ENCODE peak calls at places on chromosomes 5 and 9, in four cellular contexts. X is prostate gland, K is endothelial cell of umbilical vein, M is tibial nerve. A is an unnamed sample. For H3K9me3 and H3K4me1, the result is how much of the 10 kb centered on the place peaks cover.

GRCh38 chr5:65933295-65933694 is 6.9 kb downstream of the ERBIN start:
- DNase-seq in X (no peak), K (no peak), M (no peak), A (no peak)

GRCh38 chr5:102536323-102536928 is 37.6 kb upstream of the SLCO6A1 start:
- DNase-seq in X (no peak), K (peak), M (no peak), A (no peak)

GRCh38 chr5:58149345-58149744 is 310.5 kb downstream of the PLK2 start:
- DNase-seq in X (no peak), K (no peak), M (no peak), A (no peak)

GRCh38 chr9:83934569-83935275 is 13.5 kb upstream of the KIF27 start:
- DNase-seq in X (peak), K (no peak), M (no peak), A (no peak)

GRCh38 chr9:91187965-91188344 is 173.8 kb downstream of the AUH start:
- DNase-seq in X (no peak), K (no peak), M (no peak), A (no peak)

GRCh38 chr5:176876506-176877431 is 22.4 kb downstream of the HK3 start:
- DNase-seq in X (no peak), K (no peak), M (no peak), A (no peak)

GRCh38 chr5:142958933-142959682 is 188.9 kb downstream of the ARHGAP26 start:
- DNase-seq in X (no peak), K (no peak), M (no peak), A (no peak)

GRCh38 chr9:93114169-93114983 is 18.4 kb downstream of the CARD19 start:
- DNase-seq in X (no peak), K (no peak), M (no peak), A (peak)

GRCh38 chr9:132878695-132879064 is at the start of gene SPACA9:
- DNase-seq in X (peak), K (peak), M (peak), A (peak)

GRCh38 chr9:129863059-129863690 is 27.9 kb downstream of the USP20 start:
- DNase-seq in X (no peak), K (peak), M (no peak), A (no peak)

GRCh38 chr5:100142607-100143006 is 392.6 kb upstream of the FAM174A start:
- DNase-seq in X (no peak), K (no peak), M (no peak), A (no peak)

GRCh38 chr5:61675015-61675692 is 343.1 kb downstream of the ZSWIM6 start:
- DNase-seq in X (no peak), K (no peak), M (no peak), A (no peak)

GRCh38 chr9:90854637-90855036 is 53.0 kb downstream of the SYK start:
- DNase-seq in X (no peak), K (no peak), M (no peak), A (no peak)

GRCh38 chr9:68637020-68637419 is 68.0 kb upstream of the PIP5K1B start:
- DNase-seq in X (no peak), K (no peak), M (no peak), A (no peak)

GRCh38 chr5:180607861-180608571 is 16.7 kb upstream of the SCGB3A1 start:
- DNase-seq in X (no peak), K (no peak), M (no peak), A (peak)

GRCh38 chr9:73081979-73082657 is 69.5 kb upstream of the ANXA1 start:
- DNase-seq in X (no peak), K (peak), M (peak), A (no peak)

GRCh38 chr5:116455061-116455460 is 119.6 kb downstream of the SEMA6A start:
- DNase-seq in X (no peak), K (no peak), M (no peak), A (no peak)

GRCh38 chr5:116522737-116523136 is 51.9 kb downstream of the SEMA6A start:
- DNase-seq in X (no peak), K (no peak), M (no peak), A (no peak)

GRCh38 chr9:127278372-127278771 is 13.8 kb downstream of the GARNL3 start:
- DNase-seq in X (no peak), K (no peak), M (no peak), A (no peak)

GRCh38 chr9:6106576-6107339 is 91.3 kb upstream of the RANBP6 start:
- DNase-seq in X (no peak), K (peak), M (peak), A (no peak)

GRCh38 chr9:104776787-104777186 is 12.9 kb downstream of the NIPSNAP3B start:
- DNase-seq in X (no peak), K (no peak), M (no peak), A (no peak)

GRCh38 chr5:178246736-178247135 is 14.1 kb upstream of the PHYKPL start:
- DNase-seq in X (no peak), K (no peak), M (no peak), A (no peak)

GRCh38 chr5:98942849-98943248 is 14.0 kb upstream of the CHD1 start:
- DNase-seq in X (no peak), K (no peak), M (no peak), A (no peak)

GRCh38 chr5:180343110-180343845 is 9.9 kb downstream of the GFPT2 start:
- DNase-seq in X (no peak), K (no peak), M (no peak), A (no peak)

GRCh38 chr5:60597570-60597969 is 102.4 kb downstream of the DEPDC1B start:
- DNase-seq in X (no peak), K (peak), M (no peak), A (no peak)

GRCh38 chr9:98450486-98450885 is 195.0 kb upstream of the TBC1D2 start:
- DNase-seq in X (no peak), K (no peak), M (no peak), A (no peak)

GRCh38 chr9:117414220-117414905 is 494 bp downstream of the ASTN2 start:
- DNase-seq in X (peak), K (no peak), M (no peak), A (peak)

GRCh38 chr5:115751176-115751575 is 65.3 kb downstream of the CDO1 start:
- DNase-seq in X (no peak), K (no peak), M (no peak), A (no peak)

DNA sequence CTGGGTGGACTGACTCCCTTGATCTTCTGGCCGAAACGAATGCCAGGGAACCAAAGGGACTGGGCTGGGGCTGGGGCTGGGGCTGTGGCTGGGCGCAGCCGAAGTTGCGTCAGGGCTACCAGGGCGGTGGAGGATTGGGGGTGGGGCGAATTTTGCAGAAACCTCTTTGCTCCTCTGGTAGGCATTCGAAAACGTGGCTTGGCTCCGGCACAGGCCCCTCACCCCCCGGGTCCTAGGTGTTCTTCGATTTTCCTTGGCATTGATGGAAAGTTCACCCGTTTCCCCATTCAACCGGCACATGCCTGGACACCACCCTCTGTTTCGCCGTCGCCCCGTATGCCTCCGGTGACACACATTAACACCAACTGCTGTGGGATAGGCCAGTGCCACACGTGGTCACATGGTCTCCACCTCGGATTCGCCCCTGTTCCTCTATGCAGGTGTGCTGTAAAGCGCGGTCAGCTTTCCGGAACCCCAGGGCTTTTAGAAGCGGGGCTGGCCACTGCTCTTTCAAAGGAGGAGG is 477.1 kb downstream of the SPATA31A7 start:
- DNase-seq in X (peak), K (no peak), M (no peak), A (no peak)
- H3K9me3 ChIP-seq in X (under half), K (under half), M (under half), A (under half)

GRCh38 chr5:17061973-17062470 is 125.9 kb upstream of the MYO10 start:
- DNase-seq in X (no peak), K (no peak), M (no peak), A (no peak)

GRCh38 chr5:17065468-17065867 is 129.4 kb upstream of the MYO10 start:
- DNase-seq in X (no peak), K (no peak), M (no peak), A (no peak)

GRCh38 chr5:17069995-17070405 is 133.9 kb upstream of the MYO10 start:
- DNase-seq in X (no peak), K (peak), M (no peak), A (no peak)

GRCh38 chr5:17070646-17071045 is 134.6 kb upstream of the MYO10 start:
- DNase-seq in X (no peak), K (no peak), M (no peak), A (no peak)

GRCh38 chr5:17067657-17068392 is 131.7 kb upstream of the MYO10 start:
- DNase-seq in X (no peak), K (no peak), M (no peak), A (no peak)
- H3K27ac ChIP-seq in X (no peak), K (no peak), M (no peak), A (no peak)

DNA sequence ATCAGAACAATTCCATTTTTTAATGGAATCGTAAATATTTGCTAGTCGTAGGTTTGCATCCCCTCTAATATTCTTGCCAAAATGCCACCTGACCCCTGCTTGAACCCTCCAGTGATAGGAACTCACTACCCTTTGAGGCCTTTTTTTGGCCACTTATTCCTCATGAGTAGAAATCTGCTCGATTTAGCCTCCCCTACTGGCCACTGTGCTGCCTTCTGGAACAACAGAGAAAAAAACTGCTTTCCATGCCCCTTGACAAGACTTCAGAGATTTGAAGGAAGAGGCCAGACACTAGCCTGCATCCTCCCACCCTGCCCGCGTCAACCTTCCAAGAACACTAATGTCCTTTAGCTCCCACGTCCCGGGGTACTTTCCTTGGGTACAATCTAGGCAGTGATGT is 4.1 kb downstream of the CCDC69 start:
- DNase-seq in X (no peak), K (no peak), M (no peak), A (no peak)
- H3K4me1 ChIP-seq in X (under half), K (under half), M (half or more), A (under half)

GRCh38 chr5:165410476-165410875 is 1905.1 kb downstream of the MAT2B start:
- DNase-seq in X (no peak), K (no peak), M (no peak), A (no peak)
- H3K9me3 ChIP-seq in X (under half), K (under half), M (under half), A (under half)

GRCh38 chr5:1884638-1885475 is 2.1 kb upstream of the IRX4 start:
- DNase-seq in X (no peak), K (no peak), M (no peak), A (no peak)

GRCh38 chr5:1882337-1883119 is at the start of gene IRX4:
- DNase-seq in X (peak), K (no peak), M (no peak), A (no peak)

GRCh38 chr5:1885476-1885755 is 2.7 kb upstream of the IRX4 start:
- DNase-seq in X (no peak), K (no peak), M (no peak), A (no peak)

GRCh38 chr5:1883120-1883924 is 597 bp upstream of the IRX4 start:
- DNase-seq in X (no peak), K (no peak), M (no peak), A (no peak)

DNA sequence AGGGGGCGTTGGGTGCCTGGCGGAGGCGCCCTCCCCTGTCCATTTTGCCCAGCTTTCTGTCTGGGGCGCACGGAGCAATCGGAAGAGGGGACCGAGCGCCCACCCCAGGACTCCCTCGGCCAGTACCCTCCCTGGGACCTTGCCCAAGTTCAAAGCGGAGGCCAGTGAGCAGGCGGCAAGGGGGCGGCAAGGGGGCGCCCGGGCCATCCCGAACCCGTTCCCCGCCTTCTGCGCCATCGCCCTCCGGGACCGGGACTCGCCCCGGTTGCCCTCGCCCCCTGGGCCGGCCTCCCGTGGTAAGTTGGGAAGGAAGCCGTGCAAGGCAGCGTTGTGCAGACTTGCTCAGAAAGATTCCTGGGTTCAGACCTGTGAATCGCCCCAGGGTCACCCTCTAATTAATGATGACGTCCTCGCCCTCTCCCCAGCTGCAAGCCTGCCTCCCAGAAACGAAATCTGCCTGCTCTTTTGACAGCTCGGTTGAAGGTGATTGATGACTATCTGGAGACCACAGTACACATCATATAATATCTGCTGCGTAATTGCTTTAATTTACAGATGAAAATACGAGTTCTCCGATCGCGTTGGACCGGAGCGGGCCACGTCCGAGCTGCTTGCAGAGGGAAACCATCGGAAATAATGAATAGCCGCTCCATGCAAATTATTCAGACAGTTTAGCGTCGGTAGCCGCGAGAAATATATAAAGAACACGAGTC is 1.4 kb upstream of the IRX4 start:
- DNase-seq in X (no peak), K (no peak), M (no peak), A (no peak)
- H3K27ac ChIP-seq in X (peak), K (no peak), M (no peak), A (no peak)

DNA sequence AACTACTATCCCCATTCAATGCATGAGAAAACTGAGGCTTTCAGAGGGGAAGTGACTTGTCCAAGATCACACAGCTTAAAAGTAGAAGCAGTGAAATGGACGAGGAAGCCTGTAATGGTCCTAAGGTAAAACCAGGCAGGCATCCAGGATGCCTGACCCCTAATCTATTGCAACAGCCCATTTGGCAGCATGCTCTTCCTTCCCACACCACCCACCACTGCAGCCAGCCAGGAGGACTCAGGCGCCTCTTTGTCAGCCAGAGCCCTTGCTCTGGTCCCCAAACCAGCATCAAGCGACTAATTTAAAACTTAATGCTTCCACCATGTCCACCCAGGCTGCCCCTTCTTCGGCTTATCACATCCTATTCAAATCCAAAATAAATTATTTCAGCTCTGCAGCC is 541.6 kb downstream of the CDK5RAP2 start:
- DNase-seq in X (no peak), K (no peak), M (no peak), A (peak)
- H3K4me1 ChIP-seq in X (under half), K (under half), M (under half), A (under half)

DNA sequence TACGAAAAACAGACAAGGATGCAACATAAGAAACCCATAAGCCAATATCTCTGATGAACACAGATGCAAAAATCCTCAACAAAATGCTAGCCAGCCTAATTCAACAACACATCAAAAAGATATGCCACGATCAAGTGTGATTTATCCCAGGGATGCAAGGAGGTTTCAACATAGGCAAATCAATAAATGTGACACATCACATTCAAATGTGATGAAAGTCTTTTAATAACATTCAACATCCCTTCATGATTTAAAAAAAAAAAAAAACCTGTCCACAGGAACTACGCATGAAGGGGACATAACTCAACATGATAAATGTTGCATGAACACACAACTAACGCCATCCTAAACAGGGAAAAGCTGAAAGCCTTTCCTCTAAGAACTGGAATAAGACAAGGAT is 102.2 kb downstream of the PLPP1 start:
- DNase-seq in X (no peak), K (no peak), M (no peak), A (no peak)
- H3K9me3 ChIP-seq in X (under half), K (under half), M (under half), A (under half)

GRCh38 chr9:134135343-134136116 is at the start of gene WDR5:
- DNase-seq in X (peak), K (peak), M (peak), A (peak)

GRCh38 chr9:134134949-134135342 is 936 bp upstream of the WDR5 start:
- DNase-seq in X (no peak), K (no peak), M (no peak), A (no peak)

GRCh38 chr9:134136117-134136996 is 475 bp downstream of the WDR5 start:
- DNase-seq in X (no peak), K (peak), M (no peak), A (no peak)

GRCh38 chr9:134138292-134138691 is 2.4 kb downstream of the WDR5 start:
- DNase-seq in X (no peak), K (no peak), M (no peak), A (peak)

GRCh38 chr9:134136997-134137302 is 1.1 kb downstream of the WDR5 start:
- DNase-seq in X (no peak), K (no peak), M (no peak), A (peak)
- H3K27ac ChIP-seq in X (no peak), K (no peak), M (no peak), A (peak)

DNA sequence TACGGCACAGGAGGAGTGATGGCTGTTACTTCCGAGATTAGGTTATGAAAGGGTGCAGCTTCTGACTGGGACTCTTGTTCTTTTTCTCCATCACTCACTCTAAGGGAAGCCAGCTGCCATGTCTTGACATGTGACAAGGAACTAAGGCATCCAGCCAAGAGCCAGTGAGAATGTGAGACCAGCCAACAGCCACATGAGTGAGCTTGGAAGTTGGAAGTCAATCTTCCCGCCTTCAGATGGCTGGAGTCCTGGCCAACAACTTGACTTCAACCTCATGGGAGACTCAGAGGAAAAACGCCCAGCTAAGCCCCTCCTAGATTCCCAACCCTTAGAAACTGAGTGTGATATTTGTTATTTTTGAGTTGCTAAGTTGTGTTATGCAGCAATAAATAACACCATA is 201.1 kb downstream of the SNX18 start:
- DNase-seq in X (no peak), K (no peak), M (peak), A (no peak)
- H3K4me1 ChIP-seq in X (under half), K (under half), M (under half), A (under half)

A was measured in right lobe of liver.